ENCODE peak calls at places on chromosome 11, in ten cellular contexts. C, N, H, Z, K, U, G, M, D and S are unnamed samples.

GRCh38 chr11:35389897-35390462 is 29.4 kb downstream of the SLC1A2 start:
- DNase-seq in M (no peak), N (no peak), K (no peak), C (no peak), G (no peak), U (no peak), Z (no peak), D (no peak), H (no peak), S (no peak)

GRCh38 chr11:47272706-47273105 is 2.8 kb downstream of the MADD start:
- DNase-seq in H (no peak), C (peak; percentile 31), D (no peak), G (no peak), U (no peak), Z (peak; percentile 33), K (no peak), N (no peak), M (no peak), S (no peak)

GRCh38 chr11:60957188-60957587 is 5.2 kb upstream of the SLC15A3 start:
- DNase-seq in G (peak; percentile 59), C (peak; percentile 63), U (no peak), K (no peak), H (no peak), D (no peak), N (no peak), M (no peak), Z (peak; percentile 96), S (no peak)

GRCh38 chr11:134719397-134719796 is 307.4 kb upstream of the B3GAT1 start:
- DNase-seq in G (no peak), H (no peak), U (no peak), D (no peak), M (no peak), Z (no peak), C (no peak), N (no peak), K (no peak), S (no peak)

GRCh38 chr11:32478277-32478731 is 43.0 kb upstream of the WT1 start:
- DNase-seq in M (no peak), K (no peak), H (no peak), U (no peak), N (no peak), C (peak; percentile 17), G (no peak), Z (peak; percentile 28), D (no peak), S (no peak)

GRCh38 chr11:44946268-44946667 is 4.4 kb downstream of the TP53I11 start:
- DNase-seq in D (no peak), C (no peak), K (peak; percentile 87), H (no peak), G (no peak), U (no peak), M (no peak), N (no peak), Z (peak; percentile 68), S (peak; percentile 92)

GRCh38 chr11:2466869-2467694 is 22.3 kb downstream of the KCNQ1 start:
- DNase-seq in D (no peak), M (peak; percentile 33), C (no peak), Z (no peak), G (no peak), H (no peak), U (peak; percentile 74), K (no peak), N (no peak), S (no peak)

GRCh38 chr11:62370743-62371440 is 33.6 kb downstream of the ASRGL1 start:
- DNase-seq in G (peak; percentile 12), N (no peak), Z (no peak), M (no peak), C (no peak), H (no peak), U (peak; percentile 45), K (no peak), D (no peak), S (peak; percentile 80)

GRCh38 chr11:82246926-82247325 is 486.7 kb downstream of the FAM181B start:
- DNase-seq in N (no peak), U (no peak), D (no peak), C (no peak), H (no peak), Z (no peak), M (no peak), K (no peak), G (no peak), S (no peak)

GRCh38 chr11:75577198-75577597 is 15.1 kb downstream of the SERPINH1 start:
- DNase-seq in U (peak; percentile 37), K (no peak), N (no peak), G (peak; percentile 36), C (no peak), H (no peak), D (peak; percentile 21), M (peak; percentile 36), Z (peak; percentile 48), S (no peak)

GRCh38 chr11:70298243-70298915 is 27.9 kb downstream of the PPFIA1 start:
- DNase-seq in H (no peak), N (no peak), D (no peak), C (peak; percentile 39), K (no peak), Z (no peak), G (no peak), M (no peak), U (no peak), S (no peak)

GRCh38 chr11:65911682-65912568 is 6.9 kb downstream of the C11orf68 start:
- DNase-seq in K (peak; percentile 48), Z (peak; percentile 88), D (peak; percentile 85), C (peak; percentile 27), U (no peak), M (no peak), G (peak; percentile 98), H (no peak), N (no peak), S (no peak)

GRCh38 chr11:60455531-60456042 is at the start of gene MS4A1:
- DNase-seq in M (peak; percentile 62), K (no peak), C (no peak), D (no peak), U (no peak), H (no peak), N (no peak), G (no peak), Z (no peak), S (no peak)

GRCh38 chr11:11947825-11948224 is 60.6 kb downstream of the DKK3 start:
- DNase-seq in G (no peak), N (no peak), K (no peak), H (no peak), U (no peak), M (no peak), Z (no peak), C (no peak), D (no peak), S (no peak)

GRCh38 chr11:112719736-112720525 is 241.3 kb upstream of the NCAM1 start:
- DNase-seq in M (no peak), C (no peak), D (no peak), N (no peak), H (no peak), Z (peak; percentile 31), G (no peak), K (no peak), U (no peak), S (no peak)

GRCh38 chr11:110311783-110312578 is 15.6 kb upstream of the RDX start:
- DNase-seq in G (peak; percentile 66), Z (peak; percentile 87), C (peak; percentile 80), M (no peak), N (no peak), U (no peak), D (no peak), H (no peak), K (no peak), S (no peak)

GRCh38 chr11:61949169-61950034 is 749 bp upstream of the BEST1 start:
- DNase-seq in K (peak; percentile 70), Z (peak; percentile 96), G (peak; percentile 91), N (peak; percentile 49), H (peak; percentile 88), D (no peak), C (peak; percentile 94), U (no peak), M (peak; percentile 43), S (peak; percentile 88)

GRCh38 chr11:10497371-10498021 is 42.4 kb downstream of the AMPD3 start:
- DNase-seq in C (no peak), G (no peak), D (no peak), U (no peak), Z (no peak), H (no peak), M (no peak), K (no peak), N (no peak), S (no peak)

GRCh38 chr11:15726221-15726746 is 611.6 kb downstream of the INSC start:
- DNase-seq in K (no peak), M (no peak), D (no peak), C (no peak), G (no peak), Z (no peak), N (no peak), H (no peak), U (no peak), S (no peak)

GRCh38 chr11:130465259-130465658 is 16.8 kb downstream of the ADAMTS15 start:
- DNase-seq in U (no peak), K (no peak), Z (peak; percentile 60), H (no peak), C (peak; percentile 40), M (no peak), D (no peak), N (no peak), G (no peak), S (no peak)

GRCh38 chr11:128595775-128596174 is 8.4 kb upstream of the ETS1 start:
- DNase-seq in G (no peak), U (no peak), Z (no peak), D (no peak), M (no peak), K (no peak), N (no peak), C (no peak), H (no peak), S (no peak)

GRCh38 chr11:640021-640706 is 3.1 kb downstream of the DRD4 start:
- DNase-seq in U (no peak), K (no peak), C (no peak), G (no peak), M (no peak), N (no peak), Z (no peak), D (no peak), H (no peak), S (peak; percentile 60)

GRCh38 chr11:37571248-37571647 is 973.2 kb upstream of the RAG2 start:
- DNase-seq in G (no peak), C (no peak), U (no peak), K (no peak), Z (no peak), H (no peak), M (no peak), N (no peak), D (no peak), S (no peak)

GRCh38 chr11:65891180-65892136 is 985 bp downstream of the CCDC85B start:
- DNase-seq in C (peak; percentile 28), K (peak; percentile 64), M (peak; percentile 49), U (no peak), Z (peak; percentile 66), N (no peak), H (no peak), D (peak; percentile 86), G (peak; percentile 81), S (peak; percentile 82)

GRCh38 chr11:131099013-131099412 is 182.7 kb upstream of the SNX19 start:
- DNase-seq in K (no peak), G (peak; percentile 61), N (no peak), D (no peak), C (peak; percentile 8), Z (peak; percentile 56), U (no peak), M (no peak), H (no peak), S (no peak)

GRCh38 chr11:81725691-81726090 is 1008.0 kb downstream of the FAM181B start:
- DNase-seq in M (no peak), H (no peak), D (no peak), U (no peak), K (no peak), C (peak; percentile 16), N (peak; percentile 19), Z (peak; percentile 21), G (no peak), S (no peak)

GRCh38 chr11:3674189-3674588 is 3.0 kb upstream of the CHRNA10 start:
- DNase-seq in H (no peak), Z (peak; percentile 69), G (peak; percentile 64), D (no peak), M (no peak), N (peak; percentile 71), K (no peak), C (peak; percentile 86), U (no peak), S (no peak)

GRCh38 chr11:72433455-72434061 is 773 bp downstream of the CLPB start:
- DNase-seq in N (no peak), D (no peak), H (no peak), K (peak; percentile 29), U (no peak), M (peak; percentile 33), G (no peak), C (no peak), Z (no peak), S (no peak)